ENCODE peak calls at places on chromosomes 6 and 20, in four cellular contexts. Z, C, X and A are unnamed samples.

GRCh38 chr20:58645277-58645968 is 5.7 kb upstream of the STX16 start:
- DNase-seq in Z (no peak), C (no peak), X (no peak), A (no peak)

GRCh38 chr20:50312002-50312681 is 121.5 kb downstream of the CEBPB start:
- DNase-seq in Z (no peak), C (no peak), X (no peak), A (no peak)

GRCh38 chr6:157059781-157060180 is 263.5 kb downstream of the TMEM242 start:
- DNase-seq in Z (no peak), C (no peak), X (no peak), A (peak; percentile 45)

GRCh38 chr6:130282234-130282995 is 59.7 kb upstream of the SAMD3 start:
- DNase-seq in Z (no peak), C (no peak), X (no peak), A (no peak)

GRCh38 chr6:90885611-90886056 is 298.8 kb upstream of the MAP3K7 start:
- DNase-seq in Z (no peak), C (no peak), X (peak; percentile 28), A (no peak)

GRCh38 chr20:49567421-49568256 is at the start of gene PTGIS:
- DNase-seq in Z (no peak), C (no peak), X (peak; percentile 88), A (peak; percentile 25)

GRCh38 chr20:49594929-49595311 is 27.0 kb upstream of the PTGIS start:
- DNase-seq in Z (no peak), C (no peak), X (no peak), A (no peak)

GRCh38 chr20:39960522-39961420 is 728.3 kb downstream of the MAFB start:
- DNase-seq in Z (no peak), C (no peak), X (peak; percentile 42), A (no peak)

GRCh38 chr20:46111028-46111835 is 6.9 kb upstream of the CD40 start:
- DNase-seq in Z (no peak), C (peak; percentile 75), X (no peak), A (no peak)

GRCh38 chr20:10557685-10558084 is 116.1 kb downstream of the JAG1 start:
- DNase-seq in Z (no peak), C (no peak), X (no peak), A (no peak)

GRCh38 chr20:48468571-48468970 is 359.2 kb downstream of the PREX1 start:
- DNase-seq in Z (no peak), C (no peak), X (no peak), A (no peak)

GRCh38 chr6:14441371-14441781 is 323.8 kb downstream of the CD83 start:
- DNase-seq in Z (no peak), C (no peak), X (no peak), A (no peak)

GRCh38 chr20:3919352-3919751 is 30.2 kb downstream of the PANK2 start:
- DNase-seq in Z (no peak), C (no peak), X (no peak), A (no peak)

GRCh38 chr6:81304486-81304885 is 448.0 kb downstream of the TENT5A start:
- DNase-seq in Z (no peak), C (no peak), X (no peak), A (no peak)

GRCh38 chr20:25389381-25389857 is 1.2 kb downstream of the ABHD12 start:
- DNase-seq in Z (no peak), C (no peak), X (no peak), A (no peak)

GRCh38 chr6:148869589-148869988 is 122.8 kb downstream of the UST start:
- DNase-seq in Z (peak; percentile 19), C (no peak), X (no peak), A (no peak)

GRCh38 chr6:99354983-99355382 is 5.5 kb upstream of the FAXC start:
- DNase-seq in Z (no peak), C (no peak), X (no peak), A (no peak)

GRCh38 chr6:26441977-26442376 is 1.7 kb downstream of the BTN3A3 start:
- DNase-seq in Z (no peak), C (no peak), X (no peak), A (no peak)

GRCh38 chr20:1934578-1935573 is 39.7 kb downstream of the SIRPA start:
- DNase-seq in Z (no peak), C (no peak), X (no peak), A (no peak)

GRCh38 chr6:25635886-25636317 is 16.1 kb upstream of the SCGN start:
- DNase-seq in Z (no peak), C (no peak), X (no peak), A (no peak)

GRCh38 chr20:52217689-52218395 is 26.3 kb upstream of the ZFP64 start:
- DNase-seq in Z (no peak), C (no peak), X (no peak), A (no peak)

GRCh38 chr6:131510094-131510493 is 62.9 kb upstream of the ARG1 start:
- DNase-seq in Z (no peak), C (peak; percentile 38), X (no peak), A (no peak)

GRCh38 chr20:10591956-10592521 is 81.8 kb downstream of the JAG1 start:
- DNase-seq in Z (no peak), C (no peak), X (no peak), A (no peak)

GRCh38 chr6:133503330-133503729 is 262.2 kb downstream of the EYA4 start:
- DNase-seq in Z (no peak), C (no peak), X (no peak), A (no peak)

GRCh38 chr6:158609455-158610155 is 34.9 kb downstream of the DYNLT1 start:
- DNase-seq in Z (no peak), C (no peak), X (no peak), A (no peak)

GRCh38 chr6:149210376-149210775 is 107.1 kb upstream of the TAB2 start:
- DNase-seq in Z (no peak), C (no peak), X (no peak), A (no peak)

GRCh38 chr20:46253391-46253790 is 54.9 kb downstream of the CDH22 start:
- DNase-seq in Z (peak; percentile 67), C (no peak), X (no peak), A (peak; percentile 30)

GRCh38 chr20:52593634-52594033 is 378.5 kb upstream of the TSHZ2 start:
- DNase-seq in Z (no peak), C (no peak), X (no peak), A (no peak)

GRCh38 chr6:36524871-36525270 is 22.4 kb downstream of the STK38 start:
- DNase-seq in Z (no peak), C (no peak), X (no peak), A (no peak)

GRCh38 chr6:11430036-11430435 is 107.5 kb upstream of the TMEM170B start:
- DNase-seq in Z (no peak), C (no peak), X (no peak), A (no peak)

GRCh38 chr6:11432713-11433450 is 104.7 kb upstream of the TMEM170B start:
- DNase-seq in Z (peak; percentile 15), C (no peak), X (no peak), A (no peak)

GRCh38 chr6:11429577-11429976 is 108.0 kb upstream of the TMEM170B start:
- DNase-seq in Z (no peak), C (no peak), X (no peak), A (no peak)

GRCh38 chr6:11432091-11432490 is 105.5 kb upstream of the TMEM170B start:
- DNase-seq in Z (no peak), C (no peak), X (no peak), A (no peak)

GRCh38 chr6:11431455-11431937 is 106.1 kb upstream of the TMEM170B start:
- DNase-seq in Z (no peak), C (no peak), X (no peak), A (no peak)
- H3K4me1 ChIP-seq in Z (peaks cover 84% of the 10 kb centered on the region), C (peaks cover 33% of the 10 kb centered on the region), X (peaks cover 87% of the 10 kb centered on the region), A (peaks cover 37% of the 10 kb centered on the region)

GRCh38 chr6:7139835-7140470 is 32.2 kb downstream of the RREB1 start:
- DNase-seq in Z (no peak), C (no peak), X (no peak), A (no peak)

GRCh38 chr6:7143161-7143974 is 35.6 kb downstream of the RREB1 start:
- DNase-seq in Z (no peak), C (no peak), X (no peak), A (no peak)

GRCh38 chr6:7138921-7139358 is 31.2 kb downstream of the RREB1 start:
- DNase-seq in Z (peak; percentile 63), C (no peak), X (no peak), A (peak; percentile 70)

GRCh38 chr6:7142228-7142801 is 34.6 kb downstream of the RREB1 start:
- DNase-seq in Z (no peak), C (no peak), X (peak; percentile 69), A (no peak)

GRCh38 chr6:7140631-7141366 is 33.0 kb downstream of the RREB1 start:
- DNase-seq in Z (peak; percentile 76), C (no peak), X (peak; percentile 98), A (peak; percentile 90)
- TF ChIP-seq POLR2A in Z (peak; percentile 51), C (peak; percentile 82), X (peak; percentile 67), A (no peak)

GRCh38 chr6:122818866-122819265 is 29.8 kb downstream of the SMPDL3A start:
- DNase-seq in Z (no peak), C (no peak), X (no peak), A (no peak)
- TF ChIP-seq EP300 in Z (no peak), C (no peak), X (no peak), A (no peak)

DNA sequence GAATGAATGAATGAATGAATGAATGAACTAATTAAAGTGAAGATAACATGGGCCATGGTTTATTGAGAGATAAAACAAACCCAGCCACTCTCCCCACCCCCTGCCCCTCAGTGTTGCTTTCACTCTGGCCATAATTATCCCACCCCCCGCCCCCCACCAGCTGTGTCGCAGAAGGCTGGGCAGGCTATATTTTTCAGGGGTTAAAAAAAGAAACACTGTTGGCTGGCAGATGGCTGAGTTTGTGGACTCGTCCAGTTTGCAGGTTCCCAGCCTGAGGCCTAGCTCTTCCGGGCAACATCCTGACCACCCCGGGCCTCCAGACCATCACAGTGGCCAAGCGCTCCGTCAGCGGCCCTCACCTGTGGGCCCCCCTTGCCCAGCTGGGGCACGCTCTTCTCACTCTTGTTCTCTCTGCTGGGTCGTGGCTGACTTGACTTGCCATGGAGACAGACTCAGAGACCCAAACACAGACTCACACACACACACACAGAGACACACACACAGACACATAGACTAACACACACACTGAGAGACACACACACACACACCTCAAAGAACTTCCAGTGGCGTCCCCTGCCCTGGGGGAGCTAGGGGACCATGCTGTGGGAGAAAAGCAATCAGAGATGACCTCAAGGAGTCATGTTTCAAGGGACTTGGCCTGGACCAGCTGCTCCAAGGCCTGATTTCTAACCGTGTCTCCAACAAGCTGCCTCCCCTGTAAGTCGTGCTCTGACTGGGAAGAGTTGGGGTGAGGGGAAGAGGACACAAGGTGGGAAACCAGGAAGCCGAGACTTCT is 2.2 kb upstream of the GRM4 start:
- DNase-seq in Z (no peak), C (no peak), X (no peak), A (no peak)
- H3K4me1 ChIP-seq in Z (peaks cover 10% of the 10 kb centered on the region), C (peaks cover 16% of the 10 kb centered on the region), X (peaks cover 27% of the 10 kb centered on the region), A (peaks cover 27% of the 10 kb centered on the region)

GRCh38 chr6:116229287-116229913 is 24.5 kb downstream of the TSPYL4 start:
- DNase-seq in Z (no peak), C (no peak), X (no peak), A (peak; percentile 49)
- TF ChIP-seq POLR2A in Z (no peak), C (no peak), X (no peak), A (no peak)

DNA sequence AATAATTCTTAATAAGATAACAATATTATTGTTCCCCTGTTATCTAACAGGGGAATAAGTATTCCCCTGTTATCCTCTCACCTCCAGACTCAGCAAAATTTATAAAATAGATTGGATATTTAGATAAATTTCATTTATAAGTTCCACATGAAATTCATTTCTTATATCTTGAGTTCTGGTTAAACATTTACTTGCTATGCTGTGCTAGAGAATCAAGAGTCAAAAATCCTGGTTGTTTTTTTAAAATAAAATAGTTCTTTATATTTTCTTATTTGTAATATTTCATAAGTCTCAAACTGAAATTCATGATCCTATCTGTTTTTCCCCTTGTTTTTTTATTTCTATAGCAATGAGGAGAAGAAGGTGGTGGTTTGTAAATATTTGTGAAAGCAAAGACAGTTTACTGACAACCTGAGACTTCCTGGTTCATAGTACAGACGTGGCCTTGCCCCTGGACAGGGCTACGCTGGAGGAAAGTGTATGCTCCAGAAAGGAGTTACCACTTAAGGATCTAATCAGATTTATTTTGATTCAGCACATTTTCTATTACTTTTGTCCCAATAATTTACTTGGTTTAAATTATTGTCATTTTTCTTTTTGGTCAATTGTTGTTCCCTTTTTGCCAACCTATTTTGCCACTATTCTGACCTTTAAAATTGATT is 37.8 kb upstream of the MARCKS start:
- DNase-seq in Z (peak; percentile 20), C (no peak), X (no peak), A (no peak)
- TF ChIP-seq EP300 in Z (no peak), C (no peak), X (no peak), A (no peak)